ENCODE peak calls at places on chromosomes 5 and 9, in seven cellular contexts. One of them, this sample, is unnamed.

GRCh38 chr5:115766608-115767007 is 49.9 kb downstream of the CDO1 start:
- DNase-seq in hippocampal formation: no peak
- DNase-seq in choroid plexus epithelial cell: no peak
- DNase-seq in CD4-positive, alpha-beta T cell: no peak
- DNase-seq in C1 segment of cervical spinal cord: no peak
- DNase-seq in retina: no peak
- DNase-seq in caudate nucleus: no peak
- DNase-seq in this sample: no peak

GRCh38 chr9:128809831-128810230 is 8.5 kb upstream of the ENDOG start:
- DNase-seq in hippocampal formation: no peak
- DNase-seq in choroid plexus epithelial cell: no peak
- DNase-seq in CD4-positive, alpha-beta T cell: no peak
- DNase-seq in C1 segment of cervical spinal cord: no peak
- DNase-seq in retina: no peak
- DNase-seq in caudate nucleus: no peak
- DNase-seq in this sample: no peak

GRCh38 chr9:89442501-89442978 is 55.4 kb downstream of the SEMA4D start:
- DNase-seq in hippocampal formation: no peak
- DNase-seq in choroid plexus epithelial cell: no peak
- DNase-seq in CD4-positive, alpha-beta T cell: no peak
- DNase-seq in C1 segment of cervical spinal cord: no peak
- DNase-seq in retina: no peak
- DNase-seq in caudate nucleus: no peak
- DNase-seq in this sample: no peak

GRCh38 chr5:56610093-56610698 is 205.2 kb upstream of the MAP3K1 start:
- DNase-seq in hippocampal formation: no peak
- DNase-seq in choroid plexus epithelial cell: no peak
- DNase-seq in CD4-positive, alpha-beta T cell: no peak
- DNase-seq in C1 segment of cervical spinal cord: no peak
- DNase-seq in retina: no peak
- DNase-seq in caudate nucleus: no peak
- DNase-seq in this sample: no peak

GRCh38 chr9:22148876-22149637 is 140.0 kb upstream of the CDKN2B start:
- DNase-seq in hippocampal formation: no peak
- DNase-seq in choroid plexus epithelial cell: peak
- DNase-seq in CD4-positive, alpha-beta T cell: no peak
- DNase-seq in C1 segment of cervical spinal cord: no peak
- DNase-seq in retina: no peak
- DNase-seq in caudate nucleus: no peak
- DNase-seq in this sample: no peak

GRCh38 chr5:33310471-33310870 is 130.3 kb upstream of the TARS1 start:
- DNase-seq in hippocampal formation: no peak
- DNase-seq in choroid plexus epithelial cell: peak
- DNase-seq in CD4-positive, alpha-beta T cell: no peak
- DNase-seq in C1 segment of cervical spinal cord: no peak
- DNase-seq in retina: no peak
- DNase-seq in caudate nucleus: no peak
- DNase-seq in this sample: no peak

GRCh38 chr5:161548472-161549094 is 2.1 kb upstream of the GABRB2 start:
- DNase-seq in hippocampal formation: no peak
- DNase-seq in choroid plexus epithelial cell: no peak
- DNase-seq in CD4-positive, alpha-beta T cell: no peak
- DNase-seq in C1 segment of cervical spinal cord: no peak
- DNase-seq in retina: peak
- DNase-seq in caudate nucleus: peak
- DNase-seq in this sample: no peak

GRCh38 chr5:85288914-85289313 is 904.2 kb upstream of the EDIL3 start:
- DNase-seq in hippocampal formation: no peak
- DNase-seq in choroid plexus epithelial cell: no peak
- DNase-seq in CD4-positive, alpha-beta T cell: no peak
- DNase-seq in C1 segment of cervical spinal cord: no peak
- DNase-seq in retina: no peak
- DNase-seq in caudate nucleus: no peak
- DNase-seq in this sample: no peak

GRCh38 chr5:127367912-127368468 is 77.4 kb downstream of the MEGF10 start:
- DNase-seq in hippocampal formation: no peak
- DNase-seq in choroid plexus epithelial cell: no peak
- DNase-seq in CD4-positive, alpha-beta T cell: no peak
- DNase-seq in C1 segment of cervical spinal cord: no peak
- DNase-seq in retina: no peak
- DNase-seq in caudate nucleus: no peak
- DNase-seq in this sample: no peak

GRCh38 chr5:170603578-170604565 is 100.1 kb downstream of the KCNIP1 start:
- DNase-seq in hippocampal formation: peak
- DNase-seq in choroid plexus epithelial cell: peak
- DNase-seq in CD4-positive, alpha-beta T cell: no peak
- DNase-seq in C1 segment of cervical spinal cord: peak
- DNase-seq in retina: peak
- DNase-seq in caudate nucleus: peak
- DNase-seq in this sample: no peak

GRCh38 chr5:68171101-68171558 is 44.4 kb upstream of the PIK3R1 start:
- DNase-seq in hippocampal formation: peak
- DNase-seq in choroid plexus epithelial cell: peak
- DNase-seq in CD4-positive, alpha-beta T cell: no peak
- DNase-seq in C1 segment of cervical spinal cord: peak
- DNase-seq in retina: peak
- DNase-seq in caudate nucleus: peak
- DNase-seq in this sample: no peak

GRCh38 chr5:32115985-32116384 is 58.1 kb downstream of the GOLPH3 start:
- DNase-seq in hippocampal formation: no peak
- DNase-seq in choroid plexus epithelial cell: peak
- DNase-seq in CD4-positive, alpha-beta T cell: no peak
- DNase-seq in C1 segment of cervical spinal cord: no peak
- DNase-seq in retina: peak
- DNase-seq in caudate nucleus: no peak
- DNase-seq in this sample: no peak

GRCh38 chr5:178240341-178240741 is 7.7 kb upstream of the PHYKPL start:
- DNase-seq in hippocampal formation: no peak
- DNase-seq in choroid plexus epithelial cell: no peak
- DNase-seq in CD4-positive, alpha-beta T cell: no peak
- DNase-seq in C1 segment of cervical spinal cord: no peak
- DNase-seq in retina: no peak
- DNase-seq in caudate nucleus: no peak
- DNase-seq in this sample: no peak

GRCh38 chr5:9646843-9647242 is 16.7 kb upstream of the TAS2R1 start:
- DNase-seq in hippocampal formation: no peak
- DNase-seq in choroid plexus epithelial cell: no peak
- DNase-seq in CD4-positive, alpha-beta T cell: no peak
- DNase-seq in C1 segment of cervical spinal cord: no peak
- DNase-seq in retina: no peak
- DNase-seq in caudate nucleus: no peak
- DNase-seq in this sample: no peak

GRCh38 chr5:112923148-112923917 is 1.3 kb upstream of the REEP5 start:
- DNase-seq in hippocampal formation: no peak
- DNase-seq in choroid plexus epithelial cell: no peak
- DNase-seq in CD4-positive, alpha-beta T cell: peak
- DNase-seq in C1 segment of cervical spinal cord: no peak
- DNase-seq in retina: no peak
- DNase-seq in caudate nucleus: no peak
- DNase-seq in this sample: no peak

GRCh38 chr5:180050106-180050929 is 21.2 kb downstream of the RNF130 start:
- DNase-seq in hippocampal formation: no peak
- DNase-seq in choroid plexus epithelial cell: no peak
- DNase-seq in CD4-positive, alpha-beta T cell: no peak
- DNase-seq in C1 segment of cervical spinal cord: no peak
- DNase-seq in retina: no peak
- DNase-seq in caudate nucleus: no peak
- DNase-seq in this sample: no peak